ENCODE peak calls at places on chromosome 3, in five cellular contexts. A is Right ventricle myocardium superior; V is stimulated activated CD4-positive, alpha-beta T cell treated with anti-CD3 and anti-CD28 coated beads, TNF-alpha, amount 100 ng/mL, for 48 hours; B is head of caudate nucleus; G is aorta. U is an unnamed sample.

GRCh38 chr3:171972965-171973364 is 66.4 kb upstream of the FNDC3B start:
- DNase-seq in A (peak), V (no peak), B (no peak), G (no peak), U (no peak)

GRCh38 chr3:26845194-26845593 is 222.6 kb downstream of the LRRC3B start:
- DNase-seq in A (no peak), V (no peak), B (no peak), G (no peak), U (no peak)

GRCh38 chr3:29384640-29385039 is 103.8 kb downstream of the RBMS3 start:
- DNase-seq in A (no peak), V (no peak), B (no peak), G (peak), U (no peak)

GRCh38 chr3:48915296-48915695 is 3.3 kb upstream of the ARIH2 start:
- DNase-seq in A (no peak), V (no peak), B (no peak), G (no peak), U (no peak)

GRCh38 chr3:114035146-114035545 is 21.2 kb downstream of the CCDC191 start:
- DNase-seq in A (no peak), V (no peak), B (no peak), G (no peak), U (no peak)

GRCh38 chr3:188133219-188133618 is 20.7 kb upstream of the LPP start:
- DNase-seq in A (no peak), V (no peak), B (no peak), G (no peak), U (no peak)

GRCh38 chr3:51362476-51362875 is 22.6 kb upstream of the MANF start:
- DNase-seq in A (no peak), V (no peak), B (no peak), G (peak), U (no peak)

GRCh38 chr3:153284282-153284938 is 122.4 kb downstream of the RAP2B start:
- DNase-seq in A (peak), V (no peak), B (no peak), G (no peak), U (no peak)

GRCh38 chr3:101936419-101937331 is 87.4 kb downstream of the NFKBIZ start:
- DNase-seq in A (no peak), V (no peak), B (no peak), G (no peak), U (no peak)